ENCODE peak calls at places on chromosomes 11 and 22, in four cellular contexts. Q is stomach, N is WTC11, R is type B pancreatic cell. C is an unnamed sample.

GRCh38 chr11:104152941-104153340 is 11.0 kb downstream of the PDGFD start:
- DNase-seq in Q (no peak), N (no peak), R (no peak), C (no peak)

GRCh38 chr11:27118371-27118770 is 77.8 kb downstream of the BBOX1 start:
- DNase-seq in Q (no peak), N (no peak), R (no peak), C (no peak)

GRCh38 chr22:40345801-40346177 is 511 bp upstream of the ADSL start:
- DNase-seq in Q (peak; percentile 49), N (peak; percentile 38), R (no peak), C (no peak)

GRCh38 chr22:20174785-20175596 is 24.1 kb upstream of the CCDC188 start:
- DNase-seq in Q (no peak), N (no peak), R (no peak), C (peak; percentile 45)

GRCh38 chr22:19970479-19971275 is 29.1 kb upstream of the TXNRD2 start:
- DNase-seq in Q (peak; percentile 74), N (peak; percentile 89), R (no peak), C (peak; percentile 79)

GRCh38 chr11:102111787-102112653 is 1.8 kb downstream of the YAP1 start:
- DNase-seq in Q (peak; percentile 72), N (no peak), R (no peak), C (no peak)

GRCh38 chr22:45064313-45065268 is 54.8 kb upstream of the PHF21B start:
- DNase-seq in Q (no peak), N (no peak), R (no peak), C (no peak)

GRCh38 chr11:19651654-19652053 is 61.0 kb upstream of the NAV2 start:
- DNase-seq in Q (no peak), N (no peak), R (no peak), C (no peak)

GRCh38 chr11:118621071-118621815 is 13.8 kb downstream of the PHLDB1 start:
- DNase-seq in Q (peak; percentile 85), N (peak; percentile 90), R (peak; percentile 87), C (peak; percentile 65)

GRCh38 chr11:65262381-65262680 is 569 bp downstream of the POLA2 start:
- DNase-seq in Q (peak; percentile 55), N (no peak), R (no peak), C (no peak)

GRCh38 chr22:48779661-48780596 is 1047.7 kb downstream of the BRD1 start:
- DNase-seq in Q (no peak), N (no peak), R (no peak), C (no peak)

GRCh38 chr22:39173787-39174497 is 21.5 kb upstream of the CBX7 start:
- DNase-seq in Q (no peak), N (no peak), R (no peak), C (no peak)

GRCh38 chr22:43365715-43366440 is 22.7 kb upstream of the SCUBE1 start:
- DNase-seq in Q (no peak), N (no peak), R (no peak), C (no peak)

GRCh38 chr11:10305262-10305963 is 540 bp downstream of the ADM start:
- DNase-seq in Q (peak; percentile 49), N (peak; percentile 40), R (no peak), C (peak; percentile 48)

GRCh38 chr11:81192516-81192915 is 1541.1 kb downstream of the FAM181B start:
- DNase-seq in Q (no peak), N (no peak), R (no peak), C (no peak)

GRCh38 chr11:63882555-63883242 is 34.3 kb downstream of the RCOR2 start:
- DNase-seq in Q (no peak), N (peak; percentile 68), R (no peak), C (no peak)

GRCh38 chr22:49590851-49591445 is 236.7 kb downstream of the BRD1 start:
- DNase-seq in Q (no peak), N (no peak), R (no peak), C (no peak)

GRCh38 chr11:110907629-110908028 is 195.4 kb upstream of the ARHGAP20 start:
- DNase-seq in Q (peak; percentile 47), N (no peak), R (no peak), C (no peak)

GRCh38 chr22:25083414-25084166 is 116.1 kb upstream of the CRYBB3 start:
- DNase-seq in Q (no peak), N (no peak), R (no peak), C (no peak)

GRCh38 chr22:24361976-24362646 is 65.3 kb upstream of the ADORA2A start:
- DNase-seq in Q (no peak), N (no peak), R (no peak), C (no peak)

GRCh38 chr11:130166457-130166784 is 6.8 kb downstream of the ST14 start:
- DNase-seq in Q (peak; percentile 49), N (no peak), R (no peak), C (no peak)

GRCh38 chr11:105092255-105093239 is 47.0 kb downstream of the CARD18 start:
- DNase-seq in Q (no peak), N (no peak), R (no peak), C (no peak)

GRCh38 chr11:57224537-57224936 is 12.5 kb downstream of the APLNR start:
- DNase-seq in Q (no peak), N (no peak), R (no peak), C (no peak)

GRCh38 chr11:118910309-118911112 is 15.2 kb downstream of the BCL9L start:
- DNase-seq in Q (peak; percentile 82), N (peak; percentile 80), R (peak; percentile 83), C (peak; percentile 67)

GRCh38 chr11:111918390-111919256 is at the start of gene C11orf52:
- DNase-seq in Q (peak; percentile 89), N (peak; percentile 80), R (no peak), C (peak; percentile 55)

GRCh38 chr22:42919199-42919598 is 62.1 kb upstream of the ARFGAP3 start:
- DNase-seq in Q (no peak), N (no peak), R (no peak), C (no peak)

GRCh38 chr11:83866655-83867054 is 580.5 kb upstream of the CCDC90B start:
- DNase-seq in Q (no peak), N (no peak), R (no peak), C (no peak)

GRCh38 chr11:24298126-24298525 is 198.7 kb upstream of the LUZP2 start:
- DNase-seq in Q (no peak), N (no peak), R (no peak), C (no peak)

GRCh38 chr11:2908130-2908529 is 21.1 kb downstream of the PHLDA2 start:
- DNase-seq in Q (no peak), N (no peak), R (no peak), C (no peak)

GRCh38 chr11:77580712-77581337 is 8.9 kb upstream of the AQP11 start:
- DNase-seq in Q (no peak), N (no peak), R (no peak), C (no peak)

GRCh38 chr11:2518983-2519340 is 74.2 kb downstream of the KCNQ1 start:
- DNase-seq in Q (peak; percentile 13), N (peak; percentile 6), R (no peak), C (peak; percentile 1)

GRCh38 chr11:6443269-6444003 is 2.6 kb upstream of the HPX start:
- DNase-seq in Q (peak; percentile 63), N (peak; percentile 68), R (no peak), C (peak; percentile 61)

GRCh38 chr11:131928992-131929391 is 558.6 kb downstream of the NTM start:
- DNase-seq in Q (no peak), N (peak; percentile 26), R (no peak), C (no peak)

GRCh38 chr11:90234977-90235376 is 12.1 kb upstream of the CHORDC1 start:
- DNase-seq in Q (no peak), N (no peak), R (no peak), C (no peak)

GRCh38 chr11:90235536-90235935 is 12.7 kb upstream of the CHORDC1 start:
- DNase-seq in Q (no peak), N (no peak), R (no peak), C (no peak)

GRCh38 chr11:90228056-90228455 is 5.2 kb upstream of the CHORDC1 start:
- DNase-seq in Q (no peak), N (no peak), R (no peak), C (no peak)

GRCh38 chr11:90229791-90230190 is 6.9 kb upstream of the CHORDC1 start:
- DNase-seq in Q (no peak), N (no peak), R (no peak), C (no peak)
- TF ChIP-seq CTCF in Q (no peak), N (no peak), R (no peak), C (no peak)

GRCh38 chr22:27886843-27887151 is 32.3 kb downstream of the PITPNB start:
- DNase-seq in Q (no peak), N (no peak), R (no peak), C (no peak)
- TF ChIP-seq CTCF in Q (no peak), N (no peak), R (peak; percentile 16), C (peak; percentile 13)

GRCh38 chr22:41902016-41902415 is 12.9 kb downstream of the SHISA8 start:
- DNase-seq in Q (no peak), N (no peak), R (no peak), C (no peak)
- TF ChIP-seq CTCF in Q (no peak), N (no peak), R (no peak), C (no peak)

DNA sequence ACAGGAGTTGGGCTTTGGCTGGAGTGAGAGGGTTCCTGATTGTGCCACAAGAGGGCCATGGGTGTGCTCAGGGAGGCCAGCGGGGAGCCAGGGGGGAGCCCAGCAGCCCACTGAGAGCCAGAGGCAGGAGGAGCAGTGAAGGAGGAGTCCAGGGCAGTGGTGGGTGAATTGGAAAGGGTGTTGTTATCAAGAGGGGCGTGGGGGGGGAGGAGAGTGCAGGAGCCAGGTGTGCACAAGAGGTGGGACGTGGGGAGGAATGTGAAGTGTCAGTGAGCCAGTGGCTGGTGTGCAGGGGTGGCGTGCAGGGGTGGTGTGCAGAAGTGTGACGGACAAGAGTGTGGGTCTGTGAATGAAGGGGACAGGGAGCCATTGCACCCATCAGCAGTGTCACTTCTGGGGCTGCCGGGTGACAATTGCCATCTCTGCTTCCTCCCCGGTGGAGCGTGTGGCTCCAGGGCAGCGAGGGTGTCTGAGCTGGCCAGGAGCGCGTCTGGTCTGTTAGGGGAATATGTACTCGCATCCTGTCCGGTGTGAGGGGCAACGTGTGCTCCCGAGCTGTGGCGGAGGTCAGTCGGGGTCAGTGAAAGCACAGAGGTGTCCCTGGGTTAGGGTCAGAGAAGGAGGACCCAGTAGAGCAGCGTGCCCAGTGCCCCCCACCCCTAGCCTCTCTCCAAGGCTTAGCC is 1.7 kb downstream of the CLCF1 start:
- DNase-seq in Q (peak; percentile 46), N (peak; percentile 48), R (no peak), C (peak; percentile 53)
- TF ChIP-seq CTCF in Q (peak; percentile 38), N (no peak), R (peak; percentile 64), C (no peak)

DNA sequence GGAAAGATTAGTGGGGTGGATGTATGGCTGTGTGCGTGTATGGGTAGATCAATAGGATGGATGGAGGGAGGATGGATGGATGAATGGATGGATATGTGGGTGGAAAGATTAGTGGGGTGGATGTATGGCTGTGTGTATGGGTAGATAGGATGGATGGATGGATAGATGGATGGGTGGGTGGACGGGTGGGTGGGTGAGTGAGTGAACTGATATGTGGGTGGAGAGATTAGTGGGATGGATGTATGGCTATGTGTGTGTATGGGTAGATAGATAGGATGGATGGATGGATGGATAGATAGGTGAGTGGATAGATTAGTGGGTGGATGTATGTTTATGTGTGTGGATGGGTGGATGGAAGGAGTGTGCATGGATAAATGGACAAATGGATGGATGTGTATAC is 87.6 kb upstream of the LDLRAD3 start:
- DNase-seq in Q (no peak), N (no peak), R (no peak), C (no peak)
- TF ChIP-seq CTCF in Q (no peak), N (no peak), R (no peak), C (no peak)

DNA sequence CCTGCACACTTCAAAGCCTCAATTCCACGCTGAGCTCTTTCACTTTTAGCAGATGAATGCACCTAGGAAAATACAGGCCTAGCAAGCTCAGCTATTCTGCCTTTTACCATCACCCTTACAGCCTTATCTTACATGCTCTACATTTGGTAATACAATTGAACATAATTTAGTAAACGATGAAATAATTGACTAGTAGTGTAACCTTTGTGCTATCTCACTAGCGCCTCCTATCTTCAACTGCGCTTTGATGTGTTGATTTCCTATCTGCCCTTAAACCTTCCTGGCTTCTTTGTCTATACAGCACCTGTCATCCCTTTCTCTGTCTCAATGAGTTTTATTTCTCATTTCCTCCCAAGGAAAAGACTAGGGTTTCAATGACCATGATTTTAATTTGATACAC is 149.7 kb downstream of the LRRC4C start:
- DNase-seq in Q (no peak), N (peak; percentile 12), R (no peak), C (no peak)
- TF ChIP-seq CTCF in Q (no peak), N (peak; percentile 42), R (peak; percentile 45), C (peak; percentile 39)

C was measured in endothelial cell.